ENCODE peak calls at places on chromosomes 5 and 9, in four cellular contexts. R is HCT116, P is stomach, N is upper lobe of left lung. V is an unnamed sample.
A peak's percentile ranks its signal among the peaks of the same experiment; 100 is the strongest.

GRCh38 chr9:113599647-113600476 is 136.3 kb downstream of the RGS3 start:
- DNase-seq in R (no peak), P (no peak), N (no peak), V (no peak)

GRCh38 chr5:172586118-172587060 is 54.7 kb upstream of the NEURL1B start:
- DNase-seq in R (no peak), P (peak; percentile 35), N (no peak), V (no peak)

GRCh38 chr5:108295588-108296368 is 86.1 kb downstream of the FBXL17 start:
- DNase-seq in R (no peak), P (no peak), N (no peak), V (no peak)

GRCh38 chr5:128259530-128260145 is 176.1 kb downstream of the SLC12A2 start:
- DNase-seq in R (no peak), P (no peak), N (no peak), V (no peak)

GRCh38 chr9:80873861-80874260 is 815.5 kb downstream of the TLE1 start:
- DNase-seq in R (no peak), P (no peak), N (no peak), V (no peak)

GRCh38 chr5:150538007-150538917 is 30.3 kb downstream of the NDST1 start:
- DNase-seq in R (no peak), P (no peak), N (no peak), V (no peak)

GRCh38 chr5:113495402-113495801 is 7.1 kb upstream of the MCC start:
- DNase-seq in R (no peak), P (no peak), N (no peak), V (no peak)

GRCh38 chr9:79812507-79813261 is 240.9 kb downstream of the TLE4 start:
- DNase-seq in R (no peak), P (no peak), N (no peak), V (no peak)

GRCh38 chr5:113354056-113354455 is 80.7 kb downstream of the TSSK1B start:
- DNase-seq in R (no peak), P (no peak), N (no peak), V (no peak)

GRCh38 chr5:80871541-80871961 is 88.6 kb upstream of the RASGRF2 start:
- DNase-seq in R (peak; percentile 45), P (no peak), N (no peak), V (no peak)

GRCh38 chr9:74610523-74611061 is 113.5 kb downstream of the RORB start:
- DNase-seq in R (no peak), P (no peak), N (no peak), V (no peak)

GRCh38 chr5:763998-764781 is 20.3 kb downstream of the ZDHHC11B start:
- DNase-seq in R (no peak), P (no peak), N (peak; percentile 81), V (peak; percentile 46)

GRCh38 chr9:131500939-131501541 is 1.7 kb upstream of the POMT1 start:
- DNase-seq in R (no peak), P (no peak), N (no peak), V (no peak)

GRCh38 chr9:75880556-75880955 is 9.9 kb upstream of the PCSK5 start:
- DNase-seq in R (no peak), P (no peak), N (no peak), V (no peak)

GRCh38 chr5:107542831-107543231 is 127.9 kb downstream of the EFNA5 start:
- DNase-seq in R (no peak), P (peak; percentile 71), N (no peak), V (peak; percentile 18)

GRCh38 chr9:19787672-19788071 is 1.2 kb downstream of the SLC24A2 start:
- DNase-seq in R (no peak), P (no peak), N (no peak), V (no peak)

GRCh38 chr5:98497391-98497790 is 276.1 kb upstream of the RGMB start:
- DNase-seq in R (no peak), P (no peak), N (no peak), V (no peak)

GRCh38 chr5:147332643-147333042 is 97.8 kb downstream of the STK32A start:
- DNase-seq in R (no peak), P (no peak), N (no peak), V (no peak)

GRCh38 chr9:14314929-14315753 is 1.2 kb upstream of the NFIB start:
- DNase-seq in R (no peak), P (peak; percentile 96), N (peak; percentile 98), V (peak; percentile 90)

GRCh38 chr9:70421272-70422180 is 7.1 kb upstream of the KLF9 start:
- DNase-seq in R (no peak), P (no peak), N (no peak), V (peak; percentile 66)

GRCh38 chr9:78788101-78788500 is 491.2 kb downstream of the PSAT1 start:
- DNase-seq in R (no peak), P (no peak), N (no peak), V (no peak)

GRCh38 chr5:30918171-30918570 is 275.3 kb upstream of the CDH6 start:
- DNase-seq in R (no peak), P (no peak), N (no peak), V (no peak)

GRCh38 chr5:155735388-155735787 is 591.6 kb upstream of the SGCD start:
- DNase-seq in R (no peak), P (no peak), N (no peak), V (no peak)

GRCh38 chr5:159792180-159792579 is 124.1 kb upstream of the ADRA1B start:
- DNase-seq in R (no peak), P (no peak), N (no peak), V (no peak)

GRCh38 chr9:119185298-119185697 is 183.9 kb downstream of the BRINP1 start:
- DNase-seq in R (no peak), P (no peak), N (no peak), V (no peak)

GRCh38 chr5:171275822-171276544 is 33.1 kb upstream of the TLX3 start:
- DNase-seq in R (no peak), P (no peak), N (no peak), V (no peak)
- H3K4me3 ChIP-seq in R (no peak overlapping the region), P (no peak overlapping the region), N (no peak overlapping the region), V (no peak overlapping the region)

GRCh38 chr5:129447968-129448367 is 12.1 kb upstream of the ADAMTS19 start:
- DNase-seq in R (no peak), P (no peak), N (no peak), V (no peak)
- TF ChIP-seq POLR2A in R (no peak), P (no peak), N (no peak), V (no peak)

DNA sequence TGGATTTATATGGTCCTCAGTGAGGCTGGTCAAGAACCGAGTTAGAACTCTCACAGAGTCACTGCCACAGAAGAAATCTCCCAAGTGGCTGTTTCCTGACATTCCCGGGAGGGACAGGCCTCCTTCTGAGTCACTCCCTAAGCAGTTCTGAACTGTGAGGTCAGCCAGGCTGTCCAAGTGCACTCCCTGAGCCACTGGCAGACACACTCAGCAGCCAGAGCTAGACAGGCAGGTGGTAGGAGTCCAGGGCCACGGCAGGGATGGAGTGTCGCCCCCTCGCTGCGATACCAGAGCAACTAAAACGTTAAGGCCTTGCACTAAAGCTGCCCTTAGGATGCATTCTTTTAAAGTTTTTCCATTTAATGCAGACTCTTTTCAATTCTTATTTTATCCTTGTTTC is 3.4 kb downstream of the IL4 start:
- DNase-seq in R (peak; percentile 79), P (peak; percentile 73), N (no peak), V (no peak)
- TF ChIP-seq CTCF in R (peak; percentile 82), P (peak; percentile 37), N (peak; percentile 52), V (no peak)

DNA sequence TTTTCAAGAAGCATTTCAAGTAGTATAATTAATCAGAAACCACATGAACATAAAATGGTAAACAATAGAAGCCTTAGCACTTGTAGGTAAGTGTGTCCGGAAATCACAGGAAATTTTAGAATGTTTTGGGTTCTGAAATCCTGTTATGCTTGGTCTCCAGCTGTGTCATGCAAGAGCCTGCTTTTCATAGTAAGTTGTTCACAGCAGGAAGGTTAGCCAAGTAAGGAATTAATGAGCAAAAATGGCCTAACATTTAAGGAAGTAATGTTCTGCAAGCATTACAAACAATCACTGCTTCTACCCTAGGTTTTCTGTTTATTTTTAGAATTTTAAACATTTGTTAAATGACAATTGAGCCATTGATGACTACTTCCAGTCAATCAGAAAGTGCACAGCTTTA is 669.5 kb downstream of the SLCO4C1 start:
- DNase-seq in R (no peak), P (no peak), N (no peak), V (no peak)
- H3K4me3 ChIP-seq in R (no peak overlapping the region), P (no peak overlapping the region), N (no peak overlapping the region), V (no peak overlapping the region)

GRCh38 chr9:133822439-133823065 is 84.4 kb upstream of the SARDH start:
- DNase-seq in R (no peak), P (no peak), N (no peak), V (peak; percentile 59)
- TF ChIP-seq POLR2A in R (no peak), P (no peak), N (no peak), V (no peak)

DNA sequence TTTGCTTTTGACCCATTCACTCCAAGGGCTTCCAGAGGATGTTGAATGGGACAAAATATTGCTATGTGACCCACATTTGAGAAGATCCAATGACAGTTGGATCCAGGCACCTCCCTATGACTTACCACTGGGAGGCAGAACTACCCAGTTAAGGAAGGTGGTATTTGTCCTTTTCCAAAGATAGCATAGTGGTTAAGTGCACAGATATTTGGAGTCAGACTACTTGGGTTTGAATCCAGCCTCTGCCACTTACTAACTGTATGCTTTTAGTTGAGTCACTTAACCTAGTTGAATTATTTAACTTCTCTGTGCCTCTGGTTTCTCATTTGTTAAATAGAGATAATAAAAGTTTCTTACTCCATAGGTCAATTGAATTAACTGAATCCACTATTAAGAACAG is 74.5 kb upstream of the PALM2AKAP2 start:
- DNase-seq in R (peak; percentile 32), P (no peak), N (no peak), V (no peak)
- TF ChIP-seq CTCF in R (no peak), P (no peak), N (no peak), V (no peak)

GRCh38 chr5:1884638-1885475 is 2.1 kb upstream of the IRX4 start:
- DNase-seq in R (no peak), P (no peak), N (no peak), V (no peak)
- H3K4me3 ChIP-seq in R (no peak overlapping the region), P (no peak overlapping the region), N (no peak overlapping the region), V (no peak overlapping the region)

GRCh38 chr9:136328011-136328621 is 777 bp downstream of the GPSM1 start:
- DNase-seq in R (no peak), P (peak; percentile 69), N (peak; percentile 77), V (no peak)

GRCh38 chr9:136328622-136329041 is 1.3 kb downstream of the GPSM1 start:
- DNase-seq in R (no peak), P (no peak), N (peak; percentile 66), V (no peak)

GRCh38 chr9:136326061-136326776 is 1.1 kb upstream of the GPSM1 start:
- DNase-seq in R (no peak), P (no peak), N (peak; percentile 82), V (no peak)

GRCh38 chr9:136326777-136327312 is 494 bp upstream of the GPSM1 start:
- DNase-seq in R (no peak), P (no peak), N (no peak), V (no peak)

GRCh38 chr9:136327313-136327971 is at the start of gene GPSM1:
- DNase-seq in R (no peak), P (no peak), N (peak; percentile 92), V (no peak)
- TF ChIP-seq POLR2A in R (no peak), P (no peak), N (peak; percentile 51), V (no peak)

GRCh38 chr5:53730938-53731337 is 170.5 kb downstream of the NDUFS4 start:
- DNase-seq in R (no peak), P (no peak), N (no peak), V (no peak)

GRCh38 chr5:53738105-53738504 is 177.7 kb downstream of the NDUFS4 start:
- DNase-seq in R (no peak), P (no peak), N (no peak), V (no peak)

GRCh38 chr5:53739111-53739510 is 178.7 kb downstream of the NDUFS4 start:
- DNase-seq in R (no peak), P (no peak), N (no peak), V (no peak)

GRCh38 chr5:53733853-53734252 is 173.4 kb downstream of the NDUFS4 start:
- DNase-seq in R (peak; percentile 3), P (no peak), N (no peak), V (no peak)
- TF ChIP-seq CTCF in R (no peak), P (no peak), N (no peak), V (no peak)